ENCODE peak calls at places on chromosomes 13 and 19, in nine cellular contexts. Y, C, L, G, T, B, P, V and D are unnamed samples.

GRCh38 chr19:40519352-40520322 is 52.8 kb downstream of the SPTBN4 start:
- DNase-seq in Y (peak), C (no peak), L (no peak), G (no peak), T (peak), B (peak), P (peak), V (no peak), D (peak)

GRCh38 chr19:31356587-31357314 is 7.5 kb upstream of the TSHZ3 start:
- DNase-seq in Y (peak), C (no peak), L (no peak), G (no peak), T (no peak), B (no peak), P (no peak), V (peak), D (peak)

GRCh38 chr13:62356977-62357376 is 941.3 kb upstream of the PCDH20 start:
- DNase-seq in Y (no peak), C (no peak), L (no peak), G (no peak), T (no peak), B (no peak), P (no peak), V (no peak), D (no peak)

GRCh38 chr19:33268162-33268991 is 34.0 kb downstream of the CEBPA start:
- DNase-seq in Y (no peak), C (no peak), L (no peak), G (no peak), T (no peak), B (no peak), P (no peak), V (no peak), D (no peak)

GRCh38 chr19:10600149-10600548 is 13.0 kb upstream of the AP1M2 start:
- DNase-seq in Y (no peak), C (no peak), L (no peak), G (no peak), T (no peak), B (no peak), P (no peak), V (no peak), D (no peak)

GRCh38 chr13:66216723-66217122 is 1013.4 kb downstream of the PCDH9 start:
- DNase-seq in Y (no peak), C (no peak), L (no peak), G (no peak), T (no peak), B (peak), P (peak), V (no peak), D (no peak)

GRCh38 chr13:112442483-112443090 is 66.4 kb downstream of the SPACA7 start:
- DNase-seq in Y (no peak), C (no peak), L (no peak), G (no peak), T (no peak), B (no peak), P (peak), V (no peak), D (no peak)

GRCh38 chr19:52206481-52206880 is 16.6 kb downstream of the PPP2R1A start:
- DNase-seq in Y (no peak), C (no peak), L (no peak), G (no peak), T (no peak), B (no peak), P (no peak), V (no peak), D (no peak)

GRCh38 chr13:30409911-30410704 is 12.2 kb upstream of the UBE2L5 start:
- DNase-seq in Y (no peak), C (no peak), L (no peak), G (no peak), T (no peak), B (peak), P (peak), V (no peak), D (no peak)

GRCh38 chr13:102597029-102598015 is 536 bp downstream of the TPP2 start:
- DNase-seq in Y (no peak), C (peak), L (peak), G (peak), T (no peak), B (peak), P (peak), V (no peak), D (peak)

GRCh38 chr19:32233885-32234284 is 111.5 kb upstream of the ZNF507 start:
- DNase-seq in Y (no peak), C (no peak), L (no peak), G (no peak), T (no peak), B (no peak), P (no peak), V (no peak), D (no peak)

GRCh38 chr13:23673354-23673753 is 103.1 kb downstream of the TNFRSF19 start:
- DNase-seq in Y (no peak), C (no peak), L (no peak), G (no peak), T (no peak), B (peak), P (peak), V (no peak), D (no peak)

GRCh38 chr13:21674271-21675009 is 3.6 kb downstream of the FGF9 start:
- DNase-seq in Y (peak), C (no peak), L (peak), G (no peak), T (no peak), B (no peak), P (no peak), V (peak), D (peak)

GRCh38 chr19:33414667-33415605 is 41.4 kb downstream of the CEBPG start:
- DNase-seq in Y (no peak), C (no peak), L (no peak), G (no peak), T (no peak), B (no peak), P (no peak), V (no peak), D (no peak)

GRCh38 chr13:45219938-45220375 is 19.1 kb upstream of the KCTD4 start:
- DNase-seq in Y (no peak), C (no peak), L (no peak), G (no peak), T (peak), B (peak), P (peak), V (no peak), D (no peak)

GRCh38 chr13:84821261-84821660 is 939.0 kb upstream of the SLITRK1 start:
- DNase-seq in Y (no peak), C (no peak), L (no peak), G (no peak), T (no peak), B (peak), P (no peak), V (no peak), D (no peak)

GRCh38 chr13:57627663-57628062 is 3.9 kb upstream of the PCDH17 start:
- DNase-seq in Y (no peak), C (peak), L (no peak), G (no peak), T (no peak), B (peak), P (peak), V (no peak), D (no peak)

GRCh38 chr13:31081316-31081715 is 80.4 kb downstream of the HSPH1 start:
- DNase-seq in Y (no peak), C (peak), L (no peak), G (no peak), T (no peak), B (no peak), P (no peak), V (no peak), D (no peak)

GRCh38 chr19:17680235-17680722 is 7.9 kb downstream of the UNC13A start:
- DNase-seq in Y (peak), C (peak), L (peak), G (no peak), T (peak), B (peak), P (peak), V (peak), D (peak)

GRCh38 chr13:105196052-105196451 is 1339.4 kb downstream of the EFNB2 start:
- DNase-seq in Y (no peak), C (no peak), L (no peak), G (no peak), T (no peak), B (peak), P (peak), V (no peak), D (no peak)

GRCh38 chr13:106523566-106523965 is 11.9 kb downstream of the EFNB2 start:
- DNase-seq in Y (no peak), C (no peak), L (no peak), G (no peak), T (no peak), B (no peak), P (no peak), V (no peak), D (no peak)

GRCh38 chr13:56009418-56009817 is 1131.3 kb upstream of the PRR20A start:
- DNase-seq in Y (no peak), C (no peak), L (no peak), G (no peak), T (no peak), B (no peak), P (no peak), V (no peak), D (no peak)

GRCh38 chr13:89401209-89401810 is 1730.1 kb downstream of the SLITRK5 start:
- DNase-seq in Y (no peak), C (no peak), L (no peak), G (no peak), T (no peak), B (peak), P (peak), V (no peak), D (no peak)

GRCh38 chr13:109843695-109844094 is 57.3 kb upstream of the IRS2 start:
- DNase-seq in Y (no peak), C (no peak), L (no peak), G (no peak), T (no peak), B (no peak), P (no peak), V (no peak), D (no peak)

GRCh38 chr13:33228645-33229445 is 56.7 kb downstream of the STARD13 start:
- DNase-seq in Y (no peak), C (peak), L (no peak), G (no peak), T (no peak), B (peak), P (peak), V (no peak), D (no peak)

GRCh38 chr19:48506138-48506733 is 5.4 kb downstream of the LMTK3 start:
- DNase-seq in Y (no peak), C (peak), L (no peak), G (no peak), T (no peak), B (peak), P (peak), V (no peak), D (peak)

GRCh38 chr19:40337594-40337993 is 10.6 kb downstream of the C19orf47 start:
- DNase-seq in Y (peak), C (no peak), L (no peak), G (no peak), T (no peak), B (no peak), P (no peak), V (no peak), D (no peak)

GRCh38 chr19:51365211-51366049 is 758 bp downstream of the ETFB start:
- DNase-seq in Y (peak), C (peak), L (no peak), G (peak), T (peak), B (peak), P (peak), V (peak), D (peak)

GRCh38 chr19:29404951-29405727 is 120.7 kb upstream of the VSTM2B start:
- DNase-seq in Y (no peak), C (no peak), L (peak), G (no peak), T (no peak), B (no peak), P (no peak), V (no peak), D (no peak)

GRCh38 chr13:113216165-113217056 is 7.0 kb downstream of the CUL4A start:
- DNase-seq in Y (no peak), C (no peak), L (no peak), G (no peak), T (peak), B (peak), P (peak), V (peak), D (peak)

GRCh38 chr19:45800009-45800553 is 7.4 kb upstream of the DMWD start:
- DNase-seq in Y (no peak), C (no peak), L (no peak), G (no peak), T (no peak), B (peak), P (peak), V (no peak), D (no peak)

GRCh38 chr19:34963531-34964406 is at the start of gene ZNF792:
- DNase-seq in Y (peak), C (peak), L (peak), G (peak), T (peak), B (peak), P (peak), V (peak), D (peak)

GRCh38 chr19:13795595-13796300 is 505 bp downstream of the ZSWIM4 start:
- DNase-seq in Y (no peak), C (peak), L (no peak), G (peak), T (peak), B (peak), P (no peak), V (peak), D (peak)

GRCh38 chr19:57263244-57263643 is 17.0 kb upstream of the ZNF460 start:
- DNase-seq in Y (no peak), C (no peak), L (no peak), G (no peak), T (no peak), B (no peak), P (no peak), V (no peak), D (no peak)

GRCh38 chr19:21604351-21604926 is 99.0 kb downstream of the ZNF429 start:
- DNase-seq in Y (no peak), C (no peak), L (no peak), G (peak), T (no peak), B (peak), P (no peak), V (no peak), D (peak)

GRCh38 chr19:18469245-18470107 is 31.5 kb upstream of the ISYNA1 start:
- DNase-seq in Y (peak), C (peak), L (peak), G (peak), T (peak), B (peak), P (peak), V (peak), D (peak)

DNA sequence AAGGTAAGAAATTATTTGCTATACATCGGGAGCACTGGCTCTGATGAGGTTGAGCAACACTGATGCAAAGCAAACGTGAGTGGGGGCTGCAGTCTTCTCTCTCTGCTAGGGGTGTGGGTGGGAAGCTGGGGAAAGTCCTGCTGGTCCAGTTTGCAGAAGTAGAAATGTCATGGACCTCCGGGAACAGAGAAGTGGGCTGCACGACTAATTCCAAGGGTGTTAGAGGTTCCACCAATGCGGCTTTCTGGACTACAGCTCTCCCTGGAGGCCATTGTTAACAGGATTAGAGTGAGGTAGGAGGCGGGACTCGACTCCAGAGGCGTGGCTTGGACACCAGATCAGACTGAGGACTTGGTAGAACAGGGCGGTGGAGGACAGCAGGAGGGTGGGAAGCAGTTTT is 5.7 kb upstream of the FBXO27 start:
- DNase-seq in Y (no peak), C (no peak), L (peak), G (no peak), T (peak), B (peak), P (peak), V (peak), D (peak)
- TF ChIP-seq CTCF in Y (no peak), C (no peak), L (no peak), G (no peak), T (no peak), B (peak), P (peak), V (peak), D (no peak)

DNA sequence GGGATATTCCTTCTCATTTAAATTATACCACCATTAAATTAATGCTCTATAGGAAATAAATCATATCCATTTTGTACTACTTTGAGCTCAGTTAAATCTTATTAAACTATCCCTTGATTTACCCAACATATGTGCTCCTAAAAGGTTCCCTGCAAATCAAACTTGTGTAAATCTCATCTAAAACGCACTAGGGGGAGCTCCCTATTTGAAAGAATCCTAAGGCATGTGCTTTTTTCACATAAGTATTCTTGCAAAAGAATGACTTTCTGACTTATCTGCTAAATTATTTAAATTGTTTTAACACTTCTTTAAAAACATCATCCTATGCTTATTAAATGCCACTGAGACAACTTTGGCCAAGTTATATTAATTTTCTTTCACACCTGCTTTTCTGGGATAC is 7.9 kb downstream of the INTS6 start:
- DNase-seq in Y (no peak), C (no peak), L (no peak), G (no peak), T (no peak), B (peak), P (peak), V (no peak), D (no peak)
- TF ChIP-seq CTCF in Y (no peak), C (no peak), L (no peak), G (peak), T (no peak), B (peak), P (peak), V (peak), D (peak)

GRCh38 chr13:37058801-37059135 is 720 bp downstream of the SUPT20H start:
- DNase-seq in Y (peak), C (no peak), L (no peak), G (peak), T (peak), B (peak), P (no peak), V (no peak), D (peak)

GRCh38 chr13:37059848-37060192 is 332 bp upstream of the SUPT20H start:
- DNase-seq in Y (no peak), C (no peak), L (no peak), G (no peak), T (no peak), B (no peak), P (no peak), V (no peak), D (no peak)

GRCh38 chr13:37059136-37059847 is at the start of gene SUPT20H:
- DNase-seq in Y (peak), C (peak), L (peak), G (peak), T (peak), B (peak), P (peak), V (peak), D (peak)
- TF ChIP-seq CTCF in Y (no peak), C (no peak), L (no peak), G (no peak), T (no peak), B (no peak), P (no peak), V (no peak), D (no peak)

GRCh38 chr19:49862411-49863253 is 4.7 kb downstream of the PNKP start:
- DNase-seq in Y (peak), C (peak), L (no peak), G (peak), T (peak), B (no peak), P (no peak), V (no peak), D (no peak)
- TF ChIP-seq CTCF in Y (no peak), C (peak), L (peak), G (peak), T (no peak), B (peak), P (no peak), V (no peak), D (no peak)

GRCh38 chr13:50275392-50276063 is 260.3 kb downstream of the KCNRG start:
- DNase-seq in Y (no peak), C (no peak), L (no peak), G (no peak), T (no peak), B (no peak), P (no peak), V (no peak), D (peak)
- TF ChIP-seq CTCF in Y (no peak), C (no peak), L (no peak), G (no peak), T (no peak), B (no peak), P (no peak), V (no peak), D (no peak)

GRCh38 chr19:5894704-5895349 is 8.8 kb downstream of the NDUFA11 start:
- DNase-seq in Y (no peak), C (no peak), L (no peak), G (no peak), T (no peak), B (no peak), P (no peak), V (no peak), D (no peak)

GRCh38 chr19:5893296-5893903 is 10.2 kb downstream of the NDUFA11 start:
- DNase-seq in Y (no peak), C (no peak), L (no peak), G (no peak), T (no peak), B (no peak), P (no peak), V (no peak), D (no peak)

GRCh38 chr19:5895409-5895808 is 8.2 kb downstream of the NDUFA11 start:
- DNase-seq in Y (no peak), C (no peak), L (no peak), G (no peak), T (no peak), B (no peak), P (no peak), V (no peak), D (no peak)

GRCh38 chr19:5892772-5893275 is 10.8 kb downstream of the NDUFA11 start:
- DNase-seq in Y (no peak), C (no peak), L (no peak), G (no peak), T (no peak), B (no peak), P (no peak), V (no peak), D (no peak)

DNA sequence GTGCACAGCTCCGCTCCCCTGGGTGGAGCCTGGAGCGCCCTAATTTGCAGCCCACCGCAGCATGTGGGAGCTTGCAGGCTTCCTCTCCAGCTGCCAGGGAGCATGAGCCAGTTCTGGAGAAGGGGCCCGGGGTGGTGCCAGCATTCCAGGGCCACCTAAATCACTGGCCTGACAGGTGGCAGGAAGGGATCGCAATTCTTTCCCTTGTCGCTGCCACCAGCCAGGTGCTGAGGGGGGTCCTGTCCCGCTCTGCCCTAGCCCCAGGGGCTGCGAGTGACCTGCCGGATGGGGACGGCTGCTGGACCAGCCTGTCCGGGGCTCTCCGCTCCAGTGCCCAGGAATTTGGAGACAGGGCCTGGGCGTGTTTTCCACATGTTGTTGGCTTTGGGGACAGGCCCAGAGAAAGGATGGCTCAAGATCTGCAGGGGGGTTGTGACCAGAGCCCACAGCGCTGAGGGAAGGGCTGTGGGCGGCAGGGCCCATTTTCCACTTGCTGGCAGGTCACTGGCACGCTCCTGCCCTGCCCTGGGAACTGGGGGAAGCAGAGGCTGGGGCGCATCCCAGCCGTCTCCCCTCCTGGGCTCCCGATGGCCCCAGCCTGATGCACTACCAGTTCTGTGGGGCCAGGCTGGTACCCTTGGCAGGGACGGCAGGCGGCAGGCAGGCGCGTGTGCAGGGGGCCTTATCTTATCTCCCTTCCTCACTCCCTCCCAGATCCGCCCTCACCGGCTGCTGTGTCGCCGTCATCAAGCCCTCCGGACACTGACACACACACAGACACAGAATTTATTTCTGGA is 9.5 kb downstream of the NDUFA11 start:
- DNase-seq in Y (no peak), C (no peak), L (no peak), G (no peak), T (no peak), B (no peak), P (no peak), V (no peak), D (no peak)
- TF ChIP-seq CTCF in Y (no peak), C (no peak), L (no peak), G (no peak), T (no peak), B (no peak), P (no peak), V (no peak), D (no peak)